ENCODE peak calls at places on chromosome 7, in nine cellular contexts. Q is activated CD8-positive, alpha-beta memory T cell treated with anti-CD3 and anti-CD28 coated beads, Interleukin-2, amount 50 U/mL, for 48 hours; J is KBM-7; C is BJ; T is stomach; I is stimulated activated CD4-positive, alpha-beta T cell treated with anti-CD3 and anti-CD28 coated beads, TNF-alpha, amount 100 ng/mL, for 4 hours; Z is iris pigment epithelial cell; K is EH; B is sciatic nerve. G is an unnamed sample.

GRCh38 chr7:28505014-28505413 is 92.7 kb downstream of the CREB5 start:
- DNase-seq in J (no peak), Q (no peak), T (no peak), Z (no peak), K (no peak), I (no peak), C (no peak), B (no peak), G (no peak)

GRCh38 chr7:48091506-48092433 is 2.7 kb downstream of the UPP1 start:
- DNase-seq in K (no peak), Z (no peak), I (no peak), C (no peak), Q (no peak), B (no peak), J (no peak), T (no peak), G (no peak)

GRCh38 chr7:78185149-78185745 is 386.7 kb downstream of the PHTF2 start:
- DNase-seq in Z (no peak), J (no peak), T (no peak), C (no peak), I (no peak), K (no peak), B (no peak), Q (no peak), G (no peak)

GRCh38 chr7:133164444-133164843 is 82.6 kb upstream of the CHCHD3 start:
- DNase-seq in T (no peak), Z (no peak), J (no peak), C (no peak), Q (no peak), I (no peak), K (no peak), B (no peak), G (no peak)

GRCh38 chr7:142383826-142384507 is 126.1 kb upstream of the PRSS58 start:
- DNase-seq in I (no peak), Q (peak; percentile 61), J (peak; percentile 69), B (no peak), C (no peak), T (no peak), K (peak; percentile 52), Z (no peak), G (no peak)

GRCh38 chr7:1458676-1459511 is at the start of gene MICALL2:
- DNase-seq in K (peak; percentile 94), Z (peak; percentile 87), T (peak; percentile 87), Q (peak; percentile 64), C (no peak), B (peak; percentile 87), J (peak; percentile 54), I (no peak), G (peak; percentile 94)

GRCh38 chr7:138208010-138208634 is 131.9 kb downstream of the AKR1D1 start:
- DNase-seq in Q (no peak), J (no peak), K (no peak), B (no peak), I (no peak), C (no peak), T (no peak), Z (no peak), G (no peak)

GRCh38 chr7:89339748-89340147 is 544.2 kb upstream of the TEX47 start:
- DNase-seq in B (no peak), Q (no peak), J (no peak), T (no peak), K (no peak), I (no peak), C (no peak), Z (no peak), G (no peak)

GRCh38 chr7:158192184-158192835 is 395.3 kb downstream of the PTPRN2 start:
- DNase-seq in I (no peak), Z (no peak), Q (no peak), B (no peak), C (no peak), T (no peak), J (no peak), K (no peak), G (no peak)

GRCh38 chr7:2754086-2754485 is 66.1 kb downstream of the AMZ1 start:
- DNase-seq in C (no peak), B (no peak), Z (no peak), I (no peak), Q (no peak), K (peak; percentile 12), T (no peak), J (no peak), G (no peak)

GRCh38 chr7:107690611-107691010 is 30.0 kb downstream of the SLC26A4 start:
- DNase-seq in I (no peak), K (peak; percentile 61), T (no peak), Z (peak; percentile 48), J (no peak), Q (no peak), B (no peak), C (no peak), G (no peak)

GRCh38 chr7:77504951-77505350 is 32.1 kb upstream of the PTPN12 start:
- DNase-seq in T (no peak), J (no peak), Q (no peak), C (no peak), Z (no peak), I (no peak), K (no peak), B (no peak), G (no peak)

GRCh38 chr7:21960922-21961321 is 15.2 kb upstream of the CDCA7L start:
- DNase-seq in B (no peak), K (peak; percentile 87), J (no peak), T (no peak), C (peak; percentile 47), Q (no peak), Z (peak; percentile 88), I (no peak), G (no peak)

GRCh38 chr7:359776-360361 is 69.9 kb downstream of the FOXL3 start:
- DNase-seq in B (no peak), Q (no peak), I (no peak), Z (no peak), J (no peak), C (no peak), K (no peak), T (no peak), G (no peak)

GRCh38 chr7:102304668-102305067 is 18.0 kb downstream of the SH2B2 start:
- DNase-seq in I (no peak), T (no peak), C (no peak), Q (no peak), J (no peak), Z (no peak), K (no peak), B (no peak), G (no peak)

GRCh38 chr7:105141068-105141467 is 127.1 kb downstream of the KMT2E start:
- DNase-seq in K (peak; percentile 46), Q (no peak), I (no peak), B (no peak), J (peak; percentile 24), C (no peak), Z (peak; percentile 45), T (no peak), G (no peak)

GRCh38 chr7:16484453-16485158 is 19.1 kb upstream of the SOSTDC1 start:
- DNase-seq in B (no peak), I (no peak), T (no peak), J (no peak), Z (peak; percentile 66), K (no peak), Q (no peak), C (no peak), G (no peak)

GRCh38 chr7:127983804-127984332 is 47.4 kb downstream of the LRRC4 start:
- DNase-seq in C (no peak), T (no peak), J (no peak), B (no peak), K (peak; percentile 36), Q (no peak), I (no peak), Z (peak; percentile 56), G (no peak)